ENCODE peak calls at places on chromosomes 12 and 14, in nine cellular contexts. P is tibial artery, L is heart right ventricle, Q is fibroblast of pulmonary artery, E is left ventricle myocardium inferior, B is HCT116, K is heart left ventricle, G is stomach, V is fibroblast of the aortic adventitia. U is an unnamed sample.

GRCh38 chr14:84864582-84865271 is 665.2 kb upstream of the FLRT2 start:
- DNase-seq in V (no peak), G (no peak), B (no peak), Q (no peak), L (no peak), P (no peak), E (no peak), K (no peak), U (no peak)

GRCh38 chr14:66568220-66568619 is 60.3 kb downstream of the GPHN start:
- DNase-seq in Q (peak), B (no peak), L (no peak), P (no peak), K (no peak), E (no peak), V (peak), G (no peak), U (no peak)

GRCh38 chr14:70904376-70904775 is 2.9 kb upstream of the PCNX1 start:
- DNase-seq in G (no peak), Q (no peak), K (no peak), L (no peak), E (no peak), B (no peak), P (no peak), V (no peak), U (no peak)

GRCh38 chr12:74903522-74903921 is 306.1 kb downstream of the KCNC2 start:
- DNase-seq in P (no peak), L (no peak), G (no peak), V (no peak), Q (no peak), E (no peak), K (no peak), B (peak), U (no peak)

GRCh38 chr12:47698055-47698454 is 7.8 kb downstream of the RPAP3 start:
- DNase-seq in V (no peak), L (no peak), B (no peak), P (no peak), E (no peak), G (no peak), Q (no peak), K (no peak), U (no peak)

GRCh38 chr12:47021298-47021697 is 58.1 kb upstream of the PCED1B start:
- DNase-seq in L (peak), Q (peak), P (no peak), K (no peak), E (no peak), G (no peak), B (peak), V (peak), U (peak)

GRCh38 chr12:50187084-50187900 is 20.1 kb upstream of the CERS5 start:
- DNase-seq in K (no peak), V (peak), E (no peak), B (no peak), P (no peak), G (no peak), Q (peak), L (no peak), U (no peak)

GRCh38 chr12:115227137-115227615 is 543.2 kb upstream of the TBX3 start:
- DNase-seq in Q (peak), L (peak), G (no peak), E (peak), K (no peak), P (no peak), V (peak), B (peak), U (peak)

GRCh38 chr14:105256292-105256960 is 8.1 kb downstream of the BTBD6 start:
- DNase-seq in P (peak), V (no peak), E (no peak), G (no peak), B (no peak), L (no peak), K (no peak), Q (no peak), U (no peak)

GRCh38 chr14:92607702-92608429 is 94.3 kb downstream of the RIN3 start:
- DNase-seq in G (no peak), Q (peak), K (no peak), P (no peak), B (no peak), E (no peak), V (peak), L (no peak), U (no peak)

GRCh38 chr12:12798480-12798879 is 13.0 kb downstream of the APOLD1 start:
- DNase-seq in G (no peak), B (no peak), K (no peak), V (no peak), P (no peak), Q (no peak), L (no peak), E (no peak), U (no peak)

GRCh38 chr12:105716621-105717020 is 386.1 kb downstream of the C12orf75 start:
- DNase-seq in E (no peak), Q (no peak), G (no peak), P (no peak), V (no peak), K (no peak), L (no peak), B (no peak), U (no peak)

GRCh38 chr12:22447223-22447622 is 97.1 kb downstream of the C2CD5 start:
- DNase-seq in V (no peak), K (no peak), B (no peak), Q (no peak), E (no peak), P (no peak), L (no peak), G (no peak), U (peak)

GRCh38 chr12:76460807-76461206 is 98.8 kb downstream of the OSBPL8 start:
- DNase-seq in E (no peak), Q (no peak), L (no peak), V (no peak), G (no peak), B (no peak), P (no peak), K (no peak), U (no peak)

GRCh38 chr12:54125950-54126695 is 62.7 kb downstream of the SMUG1 start:
- DNase-seq in P (peak), B (no peak), G (peak), Q (no peak), E (no peak), V (no peak), K (no peak), L (no peak), U (no peak)

GRCh38 chr14:60106341-60106740 is 14.6 kb downstream of the PCNX4 start:
- DNase-seq in Q (peak), K (no peak), P (no peak), L (no peak), V (peak), G (no peak), E (no peak), B (no peak), U (no peak)

GRCh38 chr12:4228122-4228580 is 45.4 kb upstream of the CCND2 start:
- DNase-seq in K (no peak), G (no peak), Q (no peak), L (no peak), B (no peak), V (no peak), P (no peak), E (no peak), U (no peak)

GRCh38 chr12:6753772-6754356 is 923 bp upstream of the MLF2 start:
- DNase-seq in K (no peak), P (no peak), E (no peak), G (no peak), B (no peak), L (peak), V (no peak), Q (no peak), U (no peak)

GRCh38 chr12:80877706-80878384 is 59.9 kb downstream of the LIN7A start:
- DNase-seq in G (no peak), P (no peak), L (no peak), E (no peak), K (no peak), Q (no peak), V (peak), B (no peak), U (no peak)

GRCh38 chr14:21066882-21067502 is 3.1 kb upstream of the ARHGEF40 start:
- DNase-seq in K (no peak), P (no peak), B (peak), E (no peak), L (no peak), V (no peak), G (no peak), Q (no peak), U (no peak)

GRCh38 chr14:68281497-68281896 is 461.9 kb downstream of the RAD51B start:
- DNase-seq in G (no peak), Q (no peak), P (no peak), B (no peak), K (no peak), E (no peak), L (no peak), V (no peak), U (no peak)

GRCh38 chr12:85866929-85867776 is 6.9 kb upstream of the NTS start:
- DNase-seq in B (peak), Q (peak), G (no peak), L (peak), K (no peak), E (no peak), V (peak), P (no peak), U (peak)

GRCh38 chr14:70045715-70046535 is 142.8 kb downstream of the SLC8A3 start:
- DNase-seq in Q (peak), P (no peak), L (peak), G (peak), B (peak), V (peak), E (peak), K (no peak), U (no peak)

GRCh38 chr12:53676715-53677611 is 1.1 kb upstream of the ATP5MC2 start:
- DNase-seq in L (peak), B (no peak), K (peak), Q (peak), G (peak), P (peak), E (peak), V (peak), U (peak)

GRCh38 chr12:29439506-29439905 is 58.0 kb downstream of the OVCH1 start:
- DNase-seq in V (no peak), B (no peak), E (no peak), G (no peak), K (no peak), L (no peak), P (no peak), Q (no peak), U (no peak)

GRCh38 chr12:1840561-1840960 is 20.2 kb downstream of the LRTM2 start:
- DNase-seq in G (no peak), B (no peak), L (no peak), V (no peak), E (no peak), K (peak), Q (no peak), P (no peak), U (no peak)

GRCh38 chr14:61145258-61145902 is 135.8 kb downstream of the TMEM30B start:
- DNase-seq in K (no peak), V (peak), E (no peak), B (no peak), G (no peak), L (peak), P (no peak), Q (peak), U (peak)

GRCh38 chr12:101841069-101841468 is 10.3 kb upstream of the GNPTAB start:
- DNase-seq in B (no peak), Q (no peak), L (no peak), P (no peak), V (no peak), E (no peak), G (no peak), K (no peak), U (no peak)

DNA sequence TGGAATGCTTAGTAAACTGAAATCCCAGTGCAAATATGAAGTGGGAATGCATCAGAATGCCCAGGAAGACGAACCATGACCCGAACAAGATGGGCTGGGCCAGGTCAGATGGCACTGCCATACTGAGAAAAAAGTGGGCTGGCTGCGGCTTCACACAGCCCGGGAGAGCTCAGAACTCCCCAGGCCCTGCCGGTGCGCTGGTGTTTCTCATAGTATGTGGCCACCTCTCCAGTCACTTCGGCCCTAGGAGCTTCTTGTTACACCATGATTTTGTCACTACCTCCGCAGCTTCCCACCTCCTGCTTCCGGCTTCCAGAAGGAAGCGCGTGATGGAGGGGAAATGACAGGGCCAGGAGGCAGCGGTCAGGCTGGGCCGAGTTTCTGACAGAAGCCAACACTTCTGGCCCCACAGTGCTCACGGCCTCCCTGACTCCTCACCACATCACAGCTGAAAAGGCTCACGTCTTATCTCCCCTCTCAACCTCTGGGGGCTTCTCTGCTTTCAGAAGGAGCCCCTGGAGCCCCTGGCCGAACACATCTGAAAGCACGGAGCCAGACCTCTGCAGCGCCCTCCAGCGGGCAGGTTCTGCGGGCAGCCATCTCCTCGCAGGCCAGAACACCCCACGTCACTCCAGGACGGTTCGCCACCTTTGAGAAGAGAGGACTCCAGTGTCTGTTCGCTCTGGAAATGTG is 30.7 kb downstream of the DAD1 start:
- DNase-seq in P (no peak), B (no peak), V (no peak), Q (no peak), E (no peak), L (no peak), K (no peak), G (no peak), U (no peak)
- TF ChIP-seq CTCF in P (no peak), B (no peak), V (no peak), Q (peak), E (no peak), L (no peak), K (peak), G (no peak), U (peak)

GRCh38 chr12:68893741-68894140 is 39.2 kb downstream of the CPM start:
- DNase-seq in K (no peak), B (no peak), Q (no peak), E (no peak), L (no peak), G (no peak), V (no peak), P (no peak), U (no peak)
- H3K4me3 ChIP-seq in K (no peak), B (no peak), Q (no peak), E (no peak), L (no peak), G (no peak), V (no peak), P (no peak), U (no peak)

DNA sequence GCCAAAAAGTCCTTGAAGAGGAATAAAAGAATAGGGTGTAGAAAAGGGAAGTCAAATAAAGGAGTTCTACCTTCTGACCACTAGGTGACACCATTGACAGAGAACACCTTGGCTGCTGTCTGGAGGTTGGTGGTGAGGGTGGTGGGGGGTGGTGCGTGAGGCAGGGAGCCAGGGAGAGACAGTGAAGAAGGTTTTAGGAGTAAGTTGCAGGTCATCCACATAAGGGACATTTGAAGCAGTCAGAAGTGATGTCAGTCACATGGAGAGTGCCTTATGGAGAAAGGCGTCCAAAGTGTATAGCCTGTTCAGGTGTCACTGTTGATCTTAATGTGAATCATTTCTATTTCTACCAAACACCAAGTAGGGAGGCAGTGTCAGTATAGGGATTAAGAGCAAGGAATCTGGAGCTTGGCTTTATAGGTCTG is 279.3 kb upstream of the DDHD1 start:
- DNase-seq in G (no peak), P (no peak), Q (peak), V (peak), B (peak), L (no peak), E (no peak), K (no peak), U (no peak)
- TF ChIP-seq CTCF in G (peak), P (no peak), Q (peak), V (peak), B (peak), L (peak), E (peak), K (peak), U (peak)

DNA sequence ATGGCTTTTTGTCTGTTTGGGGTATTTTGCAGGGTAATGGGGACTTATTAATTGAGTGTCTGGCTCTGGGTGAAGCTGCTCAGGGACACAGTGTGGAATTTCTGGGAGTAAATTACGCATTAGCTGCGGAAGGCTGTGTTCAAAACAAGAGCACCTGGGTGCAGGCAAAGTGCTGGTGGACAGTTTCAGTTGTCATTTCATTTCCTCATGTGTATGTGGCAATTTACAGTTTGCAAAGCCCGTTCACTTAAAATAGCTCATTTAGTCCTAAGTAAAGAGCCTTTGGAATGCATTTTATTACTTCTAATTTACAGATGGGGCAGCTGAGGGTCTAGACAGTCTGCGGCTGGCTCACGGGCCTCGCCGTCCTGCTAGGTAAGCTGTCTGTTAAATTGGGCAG is 546.8 kb downstream of the BCL11B start:
- DNase-seq in P (no peak), V (no peak), G (no peak), L (no peak), Q (no peak), B (no peak), E (no peak), K (no peak), U (no peak)
- H3K4me3 ChIP-seq in P (no peak), V (no peak), G (no peak), L (no peak), Q (no peak), B (no peak), E (no peak), K (no peak), U (no peak)

GRCh38 chr12:109385339-109386078 is 37.8 kb downstream of the MYO1H start:
- DNase-seq in E (no peak), Q (peak), K (no peak), P (no peak), B (peak), V (peak), L (no peak), G (no peak), U (peak)
- TF ChIP-seq CTCF in E (peak), Q (peak), K (peak), P (peak), B (peak), V (peak), L (peak), G (no peak), U (no peak)

GRCh38 chr12:52522346-52523011 is 2.3 kb upstream of the KRT5 start:
- DNase-seq in P (no peak), E (no peak), L (no peak), G (no peak), V (no peak), B (peak), Q (peak), K (no peak), U (no peak)
- H3K4me3 ChIP-seq in P (no peak), E (no peak), L (no peak), G (no peak), V (no peak), B (peak), Q (no peak), K (no peak), U (no peak)

GRCh38 chr14:36625014-36625413 is 36.6 kb upstream of the PAX9 start:
- DNase-seq in B (no peak), V (no peak), E (no peak), L (no peak), Q (no peak), P (no peak), K (no peak), G (no peak), U (no peak)

GRCh38 chr14:36617824-36618223 is 35.4 kb upstream of the NKX2-8 start:
- DNase-seq in L (no peak), P (no peak), V (no peak), K (no peak), G (no peak), E (no peak), B (no peak), Q (no peak), U (no peak)

GRCh38 chr14:36618641-36619040 is 36.2 kb upstream of the NKX2-8 start:
- DNase-seq in P (no peak), B (no peak), Q (no peak), G (no peak), E (no peak), V (no peak), K (no peak), L (no peak), U (no peak)

GRCh38 chr14:36619853-36620252 is 37.4 kb upstream of the NKX2-8 start:
- DNase-seq in K (no peak), P (no peak), Q (no peak), E (no peak), V (no peak), L (no peak), B (no peak), G (no peak), U (no peak)

DNA sequence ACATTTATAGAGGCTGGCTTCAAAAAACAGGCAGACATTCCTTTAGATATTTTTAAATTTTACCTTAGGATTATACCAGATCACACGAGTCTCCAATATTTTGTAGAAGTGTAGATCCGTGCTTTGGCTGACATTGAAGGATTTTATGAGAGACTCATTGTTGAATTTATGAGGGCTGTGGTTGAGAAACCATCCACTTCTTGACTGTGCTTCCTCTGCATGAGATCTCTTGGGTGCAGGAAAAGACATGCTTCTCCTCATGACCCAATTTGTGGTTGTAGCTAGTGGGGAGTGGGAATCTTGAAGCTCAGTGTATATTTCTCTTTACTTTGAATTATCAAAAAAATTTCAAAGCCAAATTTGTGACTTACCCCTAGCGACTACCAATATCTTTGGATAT is 36.7 kb upstream of the NKX2-8 start:
- DNase-seq in K (no peak), L (no peak), B (no peak), E (no peak), Q (no peak), G (no peak), P (no peak), V (no peak), U (no peak)
- TF ChIP-seq CTCF in K (no peak), L (no peak), B (no peak), E (no peak), Q (no peak), G (no peak), P (no peak), V (no peak), U (no peak)

GRCh38 chr12:113075137-113075683 is 18.7 kb downstream of the DTX1 start:
- DNase-seq in V (no peak), B (no peak), K (no peak), Q (no peak), L (no peak), E (no peak), G (no peak), P (no peak), U (no peak)
- H3K4me3 ChIP-seq in V (no peak), B (no peak), K (no peak), Q (no peak), L (no peak), E (no peak), G (no peak), P (no peak), U (no peak)

GRCh38 chr14:26730929-26731618 is 133.2 kb upstream of the NOVA1 start:
- DNase-seq in K (no peak), Q (peak), E (no peak), P (no peak), V (peak), G (no peak), B (no peak), L (no peak), U (no peak)
- TF ChIP-seq CTCF in K (no peak), Q (peak), E (peak), P (peak), V (peak), G (no peak), B (no peak), L (no peak), U (peak)

GRCh38 chr14:50344116-50344775 is 32.1 kb downstream of the DMAC2L start:
- DNase-seq in K (no peak), G (no peak), P (no peak), L (no peak), Q (no peak), E (no peak), V (peak), B (no peak), U (no peak)

GRCh38 chr14:50340945-50341344 is 28.8 kb downstream of the DMAC2L start:
- DNase-seq in K (no peak), B (no peak), V (no peak), G (no peak), P (no peak), L (no peak), Q (no peak), E (no peak), U (no peak)

GRCh38 chr14:50343424-50343823 is 31.3 kb downstream of the DMAC2L start:
- DNase-seq in E (no peak), P (no peak), K (no peak), G (no peak), B (no peak), Q (no peak), V (no peak), L (no peak), U (no peak)

GRCh38 chr14:50340045-50340444 is 27.9 kb downstream of the DMAC2L start:
- DNase-seq in P (no peak), L (no peak), G (no peak), E (no peak), K (no peak), Q (no peak), V (no peak), B (no peak), U (no peak)

GRCh38 chr14:50342211-50343080 is 30.3 kb downstream of the DMAC2L start:
- DNase-seq in K (peak), P (peak), L (peak), V (peak), B (no peak), E (peak), Q (peak), G (no peak), U (no peak)
- H3K4me3 ChIP-seq in K (peak), P (peak), L (peak), V (peak), B (no peak), E (peak), Q (peak), G (peak), U (peak)